ENCODE peak calls at places on chromosomes 16 and 17, in seven cellular contexts. J, M, B, V, N, L and C are unnamed samples.
A peak's percentile ranks its signal among the peaks of the same experiment; 100 is the strongest.

GRCh38 chr16:60748366-60748765 is 1287.9 kb downstream of the CDH8 start:
- DNase-seq in L (no peak), N (no peak), M (no peak), J (no peak), B (no peak), V (no peak), C (no peak)

GRCh38 chr17:38579934-38580333 is 25.8 kb downstream of the SRCIN1 start:
- DNase-seq in V (peak; percentile 46), L (no peak), J (peak; percentile 69), N (no peak), B (no peak), M (peak; percentile 24), C (no peak)

GRCh38 chr17:38702900-38703741 is 2.0 kb upstream of the MLLT6 start:
- DNase-seq in J (peak; percentile 80), N (peak; percentile 15), L (no peak), V (no peak), B (no peak), M (no peak), C (no peak)

GRCh38 chr17:51585514-51586104 is 325.3 kb downstream of the UTP18 start:
- DNase-seq in L (no peak), B (no peak), J (peak; percentile 71), N (peak; percentile 5), V (no peak), M (no peak), C (no peak)

GRCh38 chr17:58279736-58280479 is 827 bp downstream of the MPO start:
- DNase-seq in M (no peak), L (no peak), N (no peak), B (no peak), V (no peak), J (no peak), C (no peak)

GRCh38 chr16:24737391-24737871 is 8.0 kb downstream of the TNRC6A start:
- DNase-seq in J (no peak), V (no peak), L (no peak), B (peak; percentile 83), M (no peak), N (no peak), C (no peak)

GRCh38 chr16:9134739-9135138 is 43.3 kb downstream of the HAPSTR1 start:
- DNase-seq in N (no peak), L (peak; percentile 75), M (no peak), J (peak; percentile 79), B (peak; percentile 47), V (peak; percentile 56), C (no peak)

GRCh38 chr16:31496670-31497069 is 11.5 kb downstream of the RUSF1 start:
- DNase-seq in B (no peak), J (no peak), M (no peak), N (no peak), L (peak; percentile 30), V (no peak), C (no peak)

GRCh38 chr17:71412803-71413202 is 708.0 kb upstream of the SOX9 start:
- DNase-seq in N (no peak), M (no peak), B (no peak), V (no peak), L (no peak), J (peak; percentile 46), C (peak; percentile 96)

GRCh38 chr16:86492961-86493639 is 17.2 kb upstream of the FOXF1 start:
- DNase-seq in V (no peak), B (no peak), L (no peak), M (no peak), J (no peak), N (no peak), C (no peak)

GRCh38 chr17:27621557-27621956 is 9.4 kb upstream of the LGALS9 start:
- DNase-seq in B (no peak), L (no peak), J (no peak), M (no peak), N (no peak), V (no peak), C (no peak)

GRCh38 chr16:51710186-51710585 is 559.1 kb upstream of the SALL1 start:
- DNase-seq in N (no peak), J (no peak), V (no peak), L (no peak), M (no peak), B (no peak), C (no peak)

GRCh38 chr16:88782454-88783390 is 2.3 kb downstream of the PIEZO1 start:
- DNase-seq in V (no peak), B (peak; percentile 47), N (no peak), J (no peak), M (peak; percentile 67), L (no peak), C (no peak)

GRCh38 chr16:88783391-88784073 is 1.5 kb downstream of the PIEZO1 start:
- DNase-seq in B (peak; percentile 83), M (peak; percentile 66), N (peak; percentile 65), L (no peak), J (no peak), V (no peak), C (no peak)

GRCh38 chr16:88780100-88781062 is 4.6 kb downstream of the PIEZO1 start:
- DNase-seq in V (no peak), L (no peak), J (no peak), M (no peak), N (no peak), B (no peak), C (no peak)

GRCh38 chr16:88779406-88780099 is 5.5 kb downstream of the PIEZO1 start:
- DNase-seq in V (peak; percentile 74), L (no peak), J (no peak), B (no peak), M (no peak), N (no peak), C (no peak)

GRCh38 chr16:88781140-88782077 is 3.6 kb downstream of the PIEZO1 start:
- DNase-seq in L (peak; percentile 82), M (no peak), N (no peak), J (no peak), V (no peak), B (no peak), C (no peak)
- H3K4me3 ChIP-seq in L (peak overlapping the region; percentile 40), M (no peak overlapping the region), N (no peak overlapping the region), J (no peak overlapping the region), V (no peak overlapping the region), B (no peak overlapping the region), C (no peak overlapping the region)

GRCh38 chr16:19979638-19980037 is 94.1 kb downstream of the GPR139 start:
- DNase-seq in V (no peak), N (no peak), J (no peak), B (no peak), L (no peak), M (no peak), C (no peak)

GRCh38 chr16:19980866-19981265 is 92.8 kb downstream of the GPR139 start:
- DNase-seq in L (no peak), B (peak; percentile 11), J (no peak), V (no peak), M (no peak), N (no peak), C (no peak)

DNA sequence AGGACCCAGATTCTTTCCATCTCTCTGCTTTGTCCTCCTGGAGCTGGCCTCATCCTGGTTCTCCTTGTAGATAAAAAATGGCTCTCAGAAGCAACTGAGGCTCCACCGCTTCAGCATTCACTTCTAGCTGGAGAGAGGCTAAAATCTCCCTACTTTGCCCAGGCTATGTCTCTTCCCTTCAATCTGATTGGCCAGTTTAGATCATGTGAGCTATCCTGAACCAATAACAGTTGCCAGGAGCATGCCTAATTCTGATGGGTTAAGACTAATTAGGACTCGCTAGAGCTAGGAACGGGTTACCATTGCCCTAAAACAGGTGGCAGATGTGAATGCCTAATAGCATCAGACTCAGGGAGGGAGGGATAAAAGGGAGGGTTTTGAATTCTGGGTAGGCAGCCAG is 89.6 kb downstream of the GPR139 start:
- DNase-seq in L (no peak), N (no peak), M (no peak), B (no peak), J (no peak), V (no peak), C (no peak)
- H3K4me3 ChIP-seq in L (no peak overlapping the region), N (no peak overlapping the region), M (no peak overlapping the region), B (no peak overlapping the region), J (no peak overlapping the region), V (no peak overlapping the region), C (no peak overlapping the region)

GRCh38 chr16:85169333-85170065 is 57.2 kb upstream of the CIBAR2 start:
- DNase-seq in N (no peak), B (no peak), M (no peak), V (peak; percentile 42), L (peak; percentile 30), J (no peak), C (no peak)

GRCh38 chr16:85168732-85169256 is 56.5 kb upstream of the CIBAR2 start:
- DNase-seq in M (peak; percentile 80), J (no peak), B (no peak), N (no peak), L (peak; percentile 33), V (peak; percentile 82), C (no peak)

GRCh38 chr16:85171004-85171808 is 58.9 kb upstream of the CIBAR2 start:
- DNase-seq in N (no peak), M (no peak), L (peak; percentile 14), B (peak; percentile 41), V (no peak), J (no peak), C (no peak)

GRCh38 chr16:85171809-85172464 is 59.7 kb upstream of the CIBAR2 start:
- DNase-seq in M (no peak), V (no peak), J (no peak), L (no peak), N (no peak), B (peak; percentile 93), C (no peak)

DNA sequence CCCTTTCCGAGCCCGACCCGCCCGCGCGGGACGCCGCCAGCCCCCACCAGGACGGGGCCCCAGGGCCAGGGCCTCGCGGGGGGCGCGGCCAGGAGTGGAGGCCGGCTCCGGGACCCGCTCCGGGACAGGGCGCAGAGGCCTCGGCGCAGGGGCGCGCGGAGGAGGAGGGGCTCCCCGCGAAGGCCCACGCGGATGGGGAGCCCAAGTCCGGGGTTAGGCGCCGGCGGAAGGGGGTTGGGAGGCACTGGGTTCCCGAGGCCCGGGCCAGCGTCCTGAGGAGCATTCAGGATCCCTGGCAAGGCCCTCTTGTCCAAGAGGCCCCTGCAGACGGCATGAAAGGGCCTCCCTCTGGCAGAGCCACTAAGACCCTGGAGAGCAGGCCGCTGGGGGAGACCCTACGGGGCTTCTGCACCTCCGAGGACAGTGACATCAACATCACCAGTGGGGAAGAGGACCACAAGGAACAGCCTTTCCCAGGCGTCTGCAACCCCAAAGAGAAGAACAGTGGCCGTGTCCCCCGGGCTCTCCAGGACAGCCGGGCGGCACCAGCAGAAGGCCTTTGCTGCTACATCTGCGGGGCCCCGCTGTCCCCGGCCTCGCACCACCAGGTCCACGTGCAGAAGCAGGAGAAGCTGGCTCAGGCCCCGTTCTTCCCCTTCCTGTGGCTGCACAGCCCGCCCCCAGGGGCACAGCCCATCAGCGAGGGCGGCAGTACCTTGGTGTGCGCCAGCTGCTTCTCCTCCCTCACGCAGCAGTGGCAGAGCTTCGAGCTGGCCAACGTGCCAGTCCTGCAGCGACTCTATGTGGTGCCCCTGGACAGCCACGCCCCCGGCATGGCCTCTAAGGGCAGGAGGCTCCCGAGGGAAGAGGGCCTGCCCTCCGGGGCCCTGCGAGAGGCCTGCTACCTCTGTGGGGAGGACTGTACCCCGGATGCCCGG is 58.1 kb upstream of the CIBAR2 start:
- DNase-seq in L (peak; percentile 39), N (no peak), M (no peak), V (no peak), B (no peak), J (no peak), C (no peak)
- H3K4me3 ChIP-seq in L (no peak overlapping the region), N (peak overlapping the region; percentile 36), M (peak overlapping the region; percentile 52), V (peak overlapping the region; percentile 71), B (no peak overlapping the region), J (no peak overlapping the region), C (no peak overlapping the region)

DNA sequence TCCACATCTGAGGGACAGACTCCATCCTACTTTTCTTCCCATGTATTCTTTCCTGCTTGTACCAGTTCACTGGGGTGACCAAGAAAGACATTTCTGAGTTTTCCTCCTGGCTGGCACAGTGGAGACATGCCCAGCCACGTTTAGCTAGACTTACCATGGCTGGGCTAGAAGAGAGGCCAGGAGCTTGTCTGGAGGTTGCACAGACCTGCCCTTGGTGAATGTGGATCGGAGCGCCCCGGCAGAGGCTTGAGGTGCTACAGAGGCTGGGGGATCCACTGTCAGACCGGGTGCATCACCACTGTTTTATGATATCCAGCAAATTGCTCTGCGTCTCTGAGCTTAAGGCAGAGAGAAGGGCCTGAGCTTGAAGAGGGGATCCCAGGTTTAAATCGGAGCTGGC is 3.5 kb downstream of the IL4R start:
- DNase-seq in L (no peak), B (no peak), V (no peak), J (no peak), N (peak; percentile 64), M (peak; percentile 14), C (no peak)
- H3K4me3 ChIP-seq in L (peak overlapping the region; percentile 90), B (no peak overlapping the region), V (no peak overlapping the region), J (no peak overlapping the region), N (no peak overlapping the region), M (no peak overlapping the region), C (no peak overlapping the region)